ENCODE peak calls at places on chromosomes 1 and 21, in ten cellular contexts. One of them, this sample, is unnamed.

GRCh38 chr1:189607477-189608096 is 870.1 kb downstream of the BRINP3 start:
- DNase-seq in naive thymus-derived CD4-positive, alpha-beta T cell: no peak
- DNase-seq in AG04450: no peak
- DNase-seq in coronary artery: no peak
- DNase-seq in H7: no peak
- DNase-seq in HCT116: no peak
- DNase-seq in A549: peak; percentile 62
- DNase-seq in heart right ventricle: no peak
- DNase-seq in IMR-90: no peak
- DNase-seq in CD8-positive, alpha-beta memory T cell: no peak
- DNase-seq in this sample: no peak

GRCh38 chr1:27650527-27651175 is 15.7 kb upstream of the FGR start:
- DNase-seq in naive thymus-derived CD4-positive, alpha-beta T cell: no peak
- DNase-seq in A549: no peak
- DNase-seq in H7: peak; percentile 46
- DNase-seq in heart right ventricle: no peak
- DNase-seq in HCT116: peak; percentile 68
- DNase-seq in AG04450: no peak
- DNase-seq in IMR-90: peak; percentile 70
- DNase-seq in CD8-positive, alpha-beta memory T cell: no peak
- DNase-seq in coronary artery: no peak
- DNase-seq in this sample: no peak

GRCh38 chr1:201693019-201693372 is 136.0 kb upstream of the IPO9 start:
- DNase-seq in HCT116: no peak
- DNase-seq in CD8-positive, alpha-beta memory T cell: no peak
- DNase-seq in heart right ventricle: no peak
- DNase-seq in naive thymus-derived CD4-positive, alpha-beta T cell: no peak
- DNase-seq in AG04450: no peak
- DNase-seq in coronary artery: no peak
- DNase-seq in A549: no peak
- DNase-seq in IMR-90: no peak
- DNase-seq in H7: no peak
- DNase-seq in this sample: no peak

GRCh38 chr1:64526312-64526711 is 56.4 kb downstream of the CACHD1 start:
- DNase-seq in AG04450: no peak
- DNase-seq in IMR-90: no peak
- DNase-seq in HCT116: no peak
- DNase-seq in A549: no peak
- DNase-seq in heart right ventricle: no peak
- DNase-seq in coronary artery: no peak
- DNase-seq in CD8-positive, alpha-beta memory T cell: no peak
- DNase-seq in naive thymus-derived CD4-positive, alpha-beta T cell: no peak
- DNase-seq in H7: no peak
- DNase-seq in this sample: no peak

GRCh38 chr21:34520769-34521508 is 8.9 kb upstream of the KCNE1 start:
- DNase-seq in H7: peak; percentile 47
- DNase-seq in IMR-90: no peak
- DNase-seq in CD8-positive, alpha-beta memory T cell: no peak
- DNase-seq in A549: no peak
- DNase-seq in heart right ventricle: peak; percentile 39
- DNase-seq in HCT116: no peak
- DNase-seq in naive thymus-derived CD4-positive, alpha-beta T cell: no peak
- DNase-seq in coronary artery: no peak
- DNase-seq in AG04450: no peak
- DNase-seq in this sample: no peak

GRCh38 chr1:110559157-110559556 is 40.2 kb upstream of the KCNA10 start:
- DNase-seq in heart right ventricle: no peak
- DNase-seq in CD8-positive, alpha-beta memory T cell: no peak
- DNase-seq in H7: no peak
- DNase-seq in coronary artery: peak; percentile 19
- DNase-seq in AG04450: no peak
- DNase-seq in naive thymus-derived CD4-positive, alpha-beta T cell: no peak
- DNase-seq in IMR-90: peak; percentile 1
- DNase-seq in A549: no peak
- DNase-seq in HCT116: no peak
- DNase-seq in this sample: no peak

GRCh38 chr1:196372896-196373536 is 235.2 kb downstream of the KCNT2 start:
- DNase-seq in IMR-90: peak; percentile 47
- DNase-seq in naive thymus-derived CD4-positive, alpha-beta T cell: no peak
- DNase-seq in CD8-positive, alpha-beta memory T cell: no peak
- DNase-seq in A549: peak; percentile 38
- DNase-seq in AG04450: no peak
- DNase-seq in HCT116: peak; percentile 34
- DNase-seq in coronary artery: no peak
- DNase-seq in heart right ventricle: no peak
- DNase-seq in H7: no peak
- DNase-seq in this sample: no peak

GRCh38 chr1:65431111-65431705 is 10.7 kb downstream of the LEPR start:
- DNase-seq in HCT116: no peak
- DNase-seq in heart right ventricle: no peak
- DNase-seq in IMR-90: peak; percentile 55
- DNase-seq in naive thymus-derived CD4-positive, alpha-beta T cell: no peak
- DNase-seq in coronary artery: no peak
- DNase-seq in CD8-positive, alpha-beta memory T cell: no peak
- DNase-seq in H7: no peak
- DNase-seq in A549: peak; percentile 38
- DNase-seq in AG04450: no peak
- DNase-seq in this sample: no peak

GRCh38 chr1:29269356-29269755 is 33.0 kb downstream of the PTPRU start:
- DNase-seq in naive thymus-derived CD4-positive, alpha-beta T cell: no peak
- DNase-seq in CD8-positive, alpha-beta memory T cell: no peak
- DNase-seq in heart right ventricle: no peak
- DNase-seq in A549: no peak
- DNase-seq in H7: no peak
- DNase-seq in IMR-90: no peak
- DNase-seq in coronary artery: no peak
- DNase-seq in AG04450: no peak
- DNase-seq in HCT116: no peak
- DNase-seq in this sample: no peak

GRCh38 chr1:174556392-174556791 is 108.6 kb downstream of the GPR52 start:
- DNase-seq in CD8-positive, alpha-beta memory T cell: no peak
- DNase-seq in heart right ventricle: no peak
- DNase-seq in IMR-90: peak; percentile 33
- DNase-seq in AG04450: no peak
- DNase-seq in H7: no peak
- DNase-seq in naive thymus-derived CD4-positive, alpha-beta T cell: no peak
- DNase-seq in HCT116: no peak
- DNase-seq in A549: no peak
- DNase-seq in coronary artery: no peak
- DNase-seq in this sample: no peak

GRCh38 chr1:3577300-3577699 is 34.0 kb downstream of the MEGF6 start:
- DNase-seq in H7: no peak
- DNase-seq in A549: no peak
- DNase-seq in IMR-90: peak; percentile 71
- DNase-seq in coronary artery: no peak
- DNase-seq in AG04450: peak; percentile 34
- DNase-seq in CD8-positive, alpha-beta memory T cell: no peak
- DNase-seq in HCT116: no peak
- DNase-seq in naive thymus-derived CD4-positive, alpha-beta T cell: no peak
- DNase-seq in heart right ventricle: no peak
- DNase-seq in this sample: no peak

GRCh38 chr1:246107516-246108277 is 399.4 kb downstream of the SMYD3 start:
- DNase-seq in AG04450: peak; percentile 16
- DNase-seq in CD8-positive, alpha-beta memory T cell: no peak
- DNase-seq in naive thymus-derived CD4-positive, alpha-beta T cell: no peak
- DNase-seq in IMR-90: peak; percentile 49
- DNase-seq in coronary artery: no peak
- DNase-seq in A549: no peak
- DNase-seq in HCT116: no peak
- DNase-seq in heart right ventricle: no peak
- DNase-seq in H7: peak; percentile 15
- DNase-seq in this sample: no peak

GRCh38 chr1:168637350-168637991 is 61.1 kb downstream of the XCL1 start:
- DNase-seq in naive thymus-derived CD4-positive, alpha-beta T cell: no peak
- DNase-seq in coronary artery: no peak
- DNase-seq in CD8-positive, alpha-beta memory T cell: no peak
- DNase-seq in A549: peak; percentile 67
- DNase-seq in H7: peak; percentile 33
- DNase-seq in HCT116: peak; percentile 69
- DNase-seq in heart right ventricle: no peak
- DNase-seq in AG04450: no peak
- DNase-seq in IMR-90: peak; percentile 38
- DNase-seq in this sample: peak; percentile 21

DNA sequence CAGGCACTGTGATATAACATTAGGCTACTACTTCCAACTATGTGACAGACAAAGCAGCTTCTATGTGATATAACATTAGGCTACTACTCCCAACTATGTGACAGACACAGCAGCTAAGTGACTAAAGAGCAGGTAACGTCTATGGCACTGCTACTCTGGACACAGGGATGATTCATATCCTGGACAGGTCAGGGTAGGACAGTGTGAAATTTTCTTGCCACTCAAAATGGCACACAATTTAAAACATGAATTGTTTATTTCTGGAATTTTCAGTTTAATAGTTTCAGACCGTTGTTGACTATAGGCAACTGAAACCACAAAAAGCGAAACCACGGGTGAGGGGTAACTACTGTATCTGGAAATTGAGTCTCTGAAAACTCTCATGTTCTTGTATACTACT is 5.1 kb downstream of the DTL start:
- DNase-seq in HCT116: no peak
- DNase-seq in coronary artery: no peak
- DNase-seq in A549: no peak
- DNase-seq in AG04450: no peak
- DNase-seq in naive thymus-derived CD4-positive, alpha-beta T cell: no peak
- DNase-seq in CD8-positive, alpha-beta memory T cell: no peak
- DNase-seq in H7: no peak
- DNase-seq in IMR-90: no peak
- DNase-seq in heart right ventricle: no peak
- DNase-seq in this sample: no peak
- H3K4me3 ChIP-seq in HCT116: no peak overlapping the region
- H3K4me3 ChIP-seq in coronary artery: no peak overlapping the region
- H3K4me3 ChIP-seq in A549: no peak overlapping the region
- H3K4me3 ChIP-seq in AG04450: no peak overlapping the region
- H3K4me3 ChIP-seq in naive thymus-derived CD4-positive, alpha-beta T cell: peak overlapping the region; percentile 10
- H3K4me3 ChIP-seq in CD8-positive, alpha-beta memory T cell: no peak overlapping the region
- H3K4me3 ChIP-seq in H7: no peak overlapping the region
- H3K4me3 ChIP-seq in IMR-90: no peak overlapping the region
- H3K4me3 ChIP-seq in heart right ventricle: no peak overlapping the region
- H3K4me3 ChIP-seq in this sample: no peak overlapping the region

DNA sequence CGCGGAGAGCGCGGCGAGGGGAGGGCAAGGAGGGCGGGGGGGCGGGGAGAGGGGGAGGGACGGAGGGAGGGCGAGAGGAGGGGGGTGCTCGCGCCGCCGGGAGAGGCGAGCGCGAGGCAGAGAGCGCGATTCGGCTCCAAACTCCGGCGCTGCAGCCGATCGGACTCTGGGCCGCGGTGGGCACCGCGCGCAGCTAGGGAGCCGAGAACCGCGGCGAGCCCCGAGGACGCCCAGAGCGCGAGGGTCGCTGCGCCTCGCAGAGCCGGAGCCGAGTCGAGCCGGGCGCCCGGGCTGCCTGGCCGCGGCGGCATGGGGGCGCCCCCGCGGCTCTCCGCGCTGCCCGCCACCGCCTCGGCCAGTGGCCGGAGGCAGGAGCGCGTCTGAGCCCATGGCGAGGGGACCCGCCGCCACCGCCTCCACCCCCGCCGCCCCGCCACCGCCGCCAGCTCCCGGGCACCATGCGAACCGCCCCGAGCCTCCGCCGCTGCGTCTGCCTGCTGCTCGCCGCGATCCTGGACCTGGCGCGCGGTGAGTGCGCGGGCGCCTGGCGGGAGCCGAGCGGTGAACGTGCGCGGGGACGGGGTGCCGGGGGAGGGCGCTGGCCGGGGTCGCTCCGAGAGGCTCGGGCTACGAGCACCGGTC is at the start of gene IGSF21:
- DNase-seq in coronary artery: no peak
- DNase-seq in HCT116: no peak
- DNase-seq in A549: no peak
- DNase-seq in heart right ventricle: no peak
- DNase-seq in IMR-90: no peak
- DNase-seq in AG04450: no peak
- DNase-seq in naive thymus-derived CD4-positive, alpha-beta T cell: no peak
- DNase-seq in CD8-positive, alpha-beta memory T cell: no peak
- DNase-seq in H7: peak; percentile 89
- DNase-seq in this sample: no peak
- H3K4me3 ChIP-seq in coronary artery: peak within 1 kb of the TSS; percentile 66
- H3K4me3 ChIP-seq in HCT116: no peak within 1 kb of the TSS
- H3K4me3 ChIP-seq in A549: no peak within 1 kb of the TSS
- H3K4me3 ChIP-seq in heart right ventricle: peak within 1 kb of the TSS; percentile 32
- H3K4me3 ChIP-seq in IMR-90: no peak within 1 kb of the TSS
- H3K4me3 ChIP-seq in AG04450: no peak within 1 kb of the TSS
- H3K4me3 ChIP-seq in naive thymus-derived CD4-positive, alpha-beta T cell: no peak within 1 kb of the TSS
- H3K4me3 ChIP-seq in CD8-positive, alpha-beta memory T cell: no peak within 1 kb of the TSS
- H3K4me3 ChIP-seq in H7: peak within 1 kb of the TSS; percentile 63
- H3K4me3 ChIP-seq in this sample: peak within 1 kb of the TSS; percentile 21

DNA sequence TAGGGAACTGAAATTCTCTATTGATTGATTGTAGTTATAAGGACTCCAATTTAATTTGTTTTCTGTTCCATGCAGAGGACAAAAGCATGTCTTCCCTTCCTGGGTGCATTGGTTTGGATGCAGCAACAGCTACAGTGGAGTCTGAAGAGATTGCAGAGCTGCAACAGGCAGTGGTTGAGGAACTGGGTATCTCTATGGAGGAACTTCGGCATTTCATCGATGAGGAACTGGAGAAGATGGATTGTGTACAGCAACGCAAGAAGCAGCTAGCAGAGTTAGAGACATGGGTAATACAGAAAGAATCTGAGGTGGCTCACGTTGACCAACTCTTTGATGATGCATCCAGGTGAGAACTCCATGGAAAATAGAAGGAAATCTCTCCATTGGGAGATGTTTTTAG is 1.5 kb downstream of the SETDB1 start:
- DNase-seq in AG04450: no peak
- DNase-seq in HCT116: no peak
- DNase-seq in IMR-90: no peak
- DNase-seq in H7: no peak
- DNase-seq in heart right ventricle: no peak
- DNase-seq in CD8-positive, alpha-beta memory T cell: no peak
- DNase-seq in naive thymus-derived CD4-positive, alpha-beta T cell: no peak
- DNase-seq in A549: no peak
- DNase-seq in coronary artery: no peak
- DNase-seq in this sample: no peak
- H3K4me3 ChIP-seq in AG04450: no peak overlapping the region
- H3K4me3 ChIP-seq in HCT116: no peak overlapping the region
- H3K4me3 ChIP-seq in IMR-90: no peak overlapping the region
- H3K4me3 ChIP-seq in H7: no peak overlapping the region
- H3K4me3 ChIP-seq in heart right ventricle: no peak overlapping the region
- H3K4me3 ChIP-seq in CD8-positive, alpha-beta memory T cell: no peak overlapping the region
- H3K4me3 ChIP-seq in naive thymus-derived CD4-positive, alpha-beta T cell: no peak overlapping the region
- H3K4me3 ChIP-seq in A549: no peak overlapping the region
- H3K4me3 ChIP-seq in coronary artery: no peak overlapping the region
- H3K4me3 ChIP-seq in this sample: no peak overlapping the region

GRCh38 chr1:91066545-91066944 is 44.7 kb upstream of the ZNF644 start:
- DNase-seq in heart right ventricle: no peak
- DNase-seq in H7: no peak
- DNase-seq in HCT116: no peak
- DNase-seq in AG04450: no peak
- DNase-seq in coronary artery: no peak
- DNase-seq in CD8-positive, alpha-beta memory T cell: no peak
- DNase-seq in IMR-90: no peak
- DNase-seq in A549: no peak
- DNase-seq in naive thymus-derived CD4-positive, alpha-beta T cell: no peak
- DNase-seq in this sample: no peak

GRCh38 chr1:91070274-91070673 is 48.4 kb upstream of the ZNF644 start:
- DNase-seq in HCT116: no peak
- DNase-seq in H7: no peak
- DNase-seq in coronary artery: no peak
- DNase-seq in AG04450: no peak
- DNase-seq in CD8-positive, alpha-beta memory T cell: no peak
- DNase-seq in A549: no peak
- DNase-seq in heart right ventricle: no peak
- DNase-seq in naive thymus-derived CD4-positive, alpha-beta T cell: no peak
- DNase-seq in IMR-90: no peak
- DNase-seq in this sample: no peak

GRCh38 chr1:91065337-91065736 is 43.5 kb upstream of the ZNF644 start:
- DNase-seq in A549: no peak
- DNase-seq in HCT116: no peak
- DNase-seq in IMR-90: no peak
- DNase-seq in CD8-positive, alpha-beta memory T cell: no peak
- DNase-seq in H7: no peak
- DNase-seq in heart right ventricle: no peak
- DNase-seq in naive thymus-derived CD4-positive, alpha-beta T cell: no peak
- DNase-seq in AG04450: no peak
- DNase-seq in coronary artery: no peak
- DNase-seq in this sample: no peak
- H3K4me3 ChIP-seq in A549: no peak overlapping the region
- H3K4me3 ChIP-seq in HCT116: no peak overlapping the region
- H3K4me3 ChIP-seq in IMR-90: no peak overlapping the region
- H3K4me3 ChIP-seq in CD8-positive, alpha-beta memory T cell: no peak overlapping the region
- H3K4me3 ChIP-seq in H7: no peak overlapping the region
- H3K4me3 ChIP-seq in heart right ventricle: no peak overlapping the region
- H3K4me3 ChIP-seq in naive thymus-derived CD4-positive, alpha-beta T cell: no peak overlapping the region
- H3K4me3 ChIP-seq in AG04450: no peak overlapping the region
- H3K4me3 ChIP-seq in coronary artery: no peak overlapping the region
- H3K4me3 ChIP-seq in this sample: no peak overlapping the region

This sample was measured in testis.